ENCODE peak calls at places on chromosomes 5 and 9, in four cellular contexts. J is OCI-LY7, Y is SJCRH30, O is uterus. Z is an unnamed sample. For H3K36me3, the result is how much of the 10 kb centered on the place peaks cover.

GRCh38 chr9:96417610-96418073 is 528 bp downstream of the ZNF367 start:
- DNase-seq in J (no peak), Y (peak), O (no peak), Z (no peak)

GRCh38 chr9:125744616-125745387 is 2.4 kb upstream of the PBX3 start:
- DNase-seq in J (no peak), Y (peak), O (no peak), Z (no peak)

GRCh38 chr9:135703726-135704125 is 1.7 kb downstream of the KCNT1 start:
- DNase-seq in J (no peak), Y (peak), O (no peak), Z (no peak)

GRCh38 chr9:98310752-98311392 is 55.4 kb upstream of the TBC1D2 start:
- DNase-seq in J (no peak), Y (no peak), O (no peak), Z (no peak)

GRCh38 chr5:17190242-17190778 is 27.1 kb upstream of the BASP1 start:
- DNase-seq in J (peak), Y (no peak), O (peak), Z (peak)

GRCh38 chr5:120769291-120769872 is 305.3 kb downstream of the PRR16 start:
- DNase-seq in J (no peak), Y (no peak), O (no peak), Z (peak)

GRCh38 chr9:116859763-116860162 is 172.7 kb downstream of the TRIM32 start:
- DNase-seq in J (no peak), Y (no peak), O (no peak), Z (no peak)

GRCh38 chr5:59287884-59288283 is 605.6 kb downstream of the PDE4D start:
- DNase-seq in J (no peak), Y (no peak), O (no peak), Z (no peak)

GRCh38 chr9:136789523-136789937 is 1.6 kb upstream of the TMEM141 start:
- DNase-seq in J (no peak), Y (no peak), O (no peak), Z (no peak)

GRCh38 chr9:109251080-109251775 is 69.6 kb downstream of the EPB41L4B start:
- DNase-seq in J (no peak), Y (no peak), O (no peak), Z (no peak)

GRCh38 chr5:174625591-174626365 is 98.6 kb upstream of the MSX2 start:
- DNase-seq in J (no peak), Y (no peak), O (no peak), Z (no peak)

GRCh38 chr9:34242830-34243229 is 64.0 kb downstream of the UBAP1 start:
- DNase-seq in J (no peak), Y (no peak), O (no peak), Z (no peak)
- H3K36me3 ChIP-seq in J (half or more), Y (under half), O (under half), Z (under half)

GRCh38 chr9:120886490-120886967 is 9.5 kb upstream of the PHF19 start:
- DNase-seq in J (peak), Y (no peak), O (no peak), Z (no peak)
- H3K36me3 ChIP-seq in J (under half), Y (under half), O (under half), Z (under half)

GRCh38 chr9:87519415-87519989 is 21.8 kb downstream of the DAPK1 start:
- DNase-seq in J (no peak), Y (no peak), O (no peak), Z (no peak)

GRCh38 chr9:87520172-87520683 is 22.6 kb downstream of the DAPK1 start:
- DNase-seq in J (peak), Y (no peak), O (no peak), Z (no peak)

GRCh38 chr9:87516931-87517300 is 19.2 kb downstream of the DAPK1 start:
- DNase-seq in J (peak), Y (no peak), O (no peak), Z (peak)

GRCh38 chr9:87517732-87518131 is 20.1 kb downstream of the DAPK1 start:
- DNase-seq in J (peak), Y (no peak), O (no peak), Z (no peak)

GRCh38 chr9:87518702-87519335 is 21.2 kb downstream of the DAPK1 start:
- DNase-seq in J (no peak), Y (no peak), O (peak), Z (peak)
- H3K36me3 ChIP-seq in J (under half), Y (under half), O (under half), Z (half or more)

GRCh38 chr5:80206282-80206681 is 49.6 kb downstream of the SERINC5 start:
- DNase-seq in J (no peak), Y (no peak), O (no peak), Z (no peak)
- H3K36me3 ChIP-seq in J (half or more), Y (under half), O (under half), Z (under half)

GRCh38 chr5:112793201-112793600 is 55.5 kb downstream of the APC start:
- DNase-seq in J (no peak), Y (no peak), O (no peak), Z (no peak)

GRCh38 chr5:112799661-112800060 is 61.4 kb upstream of the SRP19 start:
- DNase-seq in J (no peak), Y (no peak), O (no peak), Z (no peak)

GRCh38 chr5:112794410-112794809 is 56.7 kb downstream of the APC start:
- DNase-seq in J (no peak), Y (no peak), O (no peak), Z (no peak)

GRCh38 chr5:112795342-112795741 is 57.7 kb downstream of the APC start:
- DNase-seq in J (no peak), Y (no peak), O (no peak), Z (no peak)

GRCh38 chr5:112795944-112796678 is 58.4 kb downstream of the APC start:
- DNase-seq in J (peak), Y (no peak), O (no peak), Z (peak)
- H3K36me3 ChIP-seq in J (half or more), Y (under half), O (under half), Z (under half)

DNA sequence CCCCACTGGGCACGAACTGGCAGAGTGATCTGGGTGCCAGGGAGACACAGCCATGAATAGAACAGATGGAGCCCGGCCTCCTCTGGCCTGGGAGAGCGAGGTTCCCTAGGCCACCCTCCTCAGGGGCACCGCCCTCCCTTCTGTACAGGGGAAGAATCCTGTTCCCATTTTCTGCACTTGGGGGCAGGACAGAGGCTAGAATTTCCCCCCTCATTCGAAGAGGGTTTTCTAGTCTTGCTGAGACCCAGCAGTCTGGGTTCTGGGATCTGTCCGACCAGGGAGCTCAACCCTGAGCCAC is 52.7 kb downstream of the COL5A1 start:
- DNase-seq in J (no peak), Y (no peak), O (no peak), Z (no peak)
- H3K36me3 ChIP-seq in J (under half), Y (under half), O (under half), Z (under half)

GRCh38 chr9:111915425-111915758 is 18.8 kb downstream of the UGCG start:
- DNase-seq in J (no peak), Y (no peak), O (no peak), Z (no peak)

GRCh38 chr9:111917980-111918379 is 21.4 kb downstream of the UGCG start:
- DNase-seq in J (no peak), Y (no peak), O (no peak), Z (no peak)

GRCh38 chr9:111914749-111915424 is 18.3 kb downstream of the UGCG start:
- DNase-seq in J (no peak), Y (no peak), O (no peak), Z (peak)

GRCh38 chr9:111917201-111917600 is 20.6 kb downstream of the UGCG start:
- DNase-seq in J (no peak), Y (no peak), O (no peak), Z (no peak)

DNA sequence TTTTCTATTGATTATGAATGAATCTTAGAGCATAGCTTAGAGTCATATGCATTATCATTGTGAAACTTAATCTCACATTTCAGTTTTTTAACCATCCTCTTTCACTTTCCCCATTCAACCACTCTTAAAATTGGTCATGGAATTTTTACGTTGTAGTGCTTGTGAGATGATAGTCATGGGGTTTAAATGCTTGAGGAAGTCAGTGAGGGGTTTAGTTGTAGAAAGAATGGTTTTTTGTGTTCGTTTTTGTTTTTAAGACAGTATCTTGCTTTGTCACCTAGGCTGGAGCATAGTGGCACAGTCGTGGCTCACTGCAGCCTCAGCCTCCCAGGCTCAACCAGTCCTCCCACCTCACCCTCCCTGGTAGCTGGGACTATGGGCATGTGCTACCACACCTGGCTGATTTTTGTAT is 19.6 kb downstream of the UGCG start:
- DNase-seq in J (no peak), Y (no peak), O (no peak), Z (no peak)
- H3K36me3 ChIP-seq in J (half or more), Y (half or more), O (under half), Z (under half)

Z was measured in A673.